ENCODE peak calls at places on chromosomes 6 and 20, in ten cellular contexts. Z is A549; C is fibroblast of lung; L is central memory CD4-positive, alpha-beta T cell; W is RWPE1; V is kidney tubule cell; K is GDM1; N is breast epithelium; X is EL; I is iris pigment epithelial cell. S is an unnamed sample.

GRCh38 chr6:160005861-160006540 is 37.1 kb downstream of the IGF2R start:
- DNase-seq in Z (no peak), C (peak; percentile 68), L (no peak), W (no peak), V (peak; percentile 17), K (no peak), N (no peak), X (no peak), I (peak; percentile 69), S (no peak)

GRCh38 chr20:50138120-50138478 is 15.4 kb downstream of the PEDS1 start:
- DNase-seq in Z (no peak), C (no peak), L (no peak), W (no peak), V (no peak), K (no peak), N (no peak), X (no peak), I (no peak), S (no peak)

GRCh38 chr6:90610671-90611542 is 24.0 kb upstream of the MAP3K7 start:
- DNase-seq in Z (no peak), C (peak; percentile 27), L (no peak), W (peak; percentile 12), V (peak; percentile 4), K (peak; percentile 35), N (no peak), X (peak; percentile 25), I (peak; percentile 25), S (no peak)

GRCh38 chr6:101117397-101118185 is 236.5 kb upstream of the ASCC3 start:
- DNase-seq in Z (no peak), C (no peak), L (no peak), W (no peak), V (no peak), K (no peak), N (no peak), X (no peak), I (no peak), S (no peak)

GRCh38 chr20:36008461-36009035 is 40.2 kb downstream of the CNBD2 start:
- DNase-seq in Z (no peak), C (no peak), L (no peak), W (no peak), V (no peak), K (no peak), N (no peak), X (no peak), I (no peak), S (no peak)

GRCh38 chr20:51581571-51581970 is 39.1 kb upstream of the NFATC2 start:
- DNase-seq in Z (no peak), C (no peak), L (no peak), W (no peak), V (no peak), K (no peak), N (no peak), X (no peak), I (no peak), S (no peak)

GRCh38 chr20:63176035-63176434 is 39.9 kb downstream of the YTHDF1 start:
- DNase-seq in Z (no peak), C (no peak), L (no peak), W (no peak), V (no peak), K (no peak), N (no peak), X (no peak), I (no peak), S (no peak)

GRCh38 chr6:46927066-46927465 is 5.3 kb upstream of the ADGRF5 start:
- DNase-seq in Z (no peak), C (no peak), L (no peak), W (no peak), V (peak; percentile 39), K (no peak), N (no peak), X (peak; percentile 47), I (no peak), S (no peak)

GRCh38 chr6:146543940-146544661 is 468 bp downstream of the RAB32 start:
- DNase-seq in Z (peak; percentile 15), C (peak; percentile 48), L (no peak), W (peak; percentile 28), V (peak; percentile 62), K (no peak), N (peak; percentile 51), X (peak; percentile 53), I (peak; percentile 50), S (peak; percentile 66)

S was measured in right atrium auricular region.